ENCODE peak calls at places on chromosome 11, in five cellular contexts. T is GM23338, Y is hepatocyte, V is HCT116, L is neural progenitor cell. U is an unnamed sample.

GRCh38 chr11:66133216-66133775 is 63.2 kb downstream of the PACS1 start:
- DNase-seq in L (no peak), T (no peak), V (no peak), Y (no peak), U (no peak)

GRCh38 chr11:132448334-132448995 is 1078.0 kb downstream of the NTM start:
- DNase-seq in T (peak; percentile 33), L (no peak), Y (no peak), V (no peak), U (no peak)

GRCh38 chr11:26946209-26946828 is 47.6 kb upstream of the FIBIN start:
- DNase-seq in V (no peak), L (no peak), Y (no peak), T (no peak), U (peak; percentile 71)

GRCh38 chr11:61023086-61024035 is 51.9 kb downstream of the CD6 start:
- DNase-seq in V (no peak), L (no peak), Y (no peak), T (no peak), U (no peak)

GRCh38 chr11:20099527-20099926 is 60.7 kb downstream of the DBX1 start:
- DNase-seq in Y (no peak), T (no peak), V (no peak), L (no peak), U (no peak)

GRCh38 chr11:1153951-1154487 is 3.7 kb upstream of the MUC5AC start:
- DNase-seq in T (no peak), V (peak; percentile 63), L (no peak), Y (peak; percentile 79), U (peak; percentile 29)

GRCh38 chr11:68448604-68449011 is 11.9 kb upstream of the PPP6R3 start:
- DNase-seq in V (no peak), Y (no peak), T (no peak), L (no peak), U (no peak)

GRCh38 chr11:36131719-36132349 is 157.4 kb downstream of the COMMD9 start:
- DNase-seq in T (peak; percentile 83), Y (peak; percentile 68), V (no peak), L (peak; percentile 85), U (no peak)

GRCh38 chr11:61969838-61970452 is 2.5 kb upstream of the FTH1 start:
- DNase-seq in T (no peak), L (no peak), Y (no peak), V (no peak), U (peak; percentile 93)

GRCh38 chr11:80960331-80961095 is 1519.7 kb upstream of the TENM4 start:
- DNase-seq in T (peak; percentile 14), V (no peak), Y (no peak), L (no peak), U (no peak)

GRCh38 chr11:44310456-44311272 is 725 bp upstream of the ALX4 start:
- DNase-seq in L (peak; percentile 67), T (peak; percentile 84), Y (no peak), V (no peak), U (no peak)
- TF ChIP-seq EZH2 in L (peak; percentile 86), T (peak; percentile 93), Y (peak; percentile 90), V (no peak), U (peak; percentile 66)

DNA sequence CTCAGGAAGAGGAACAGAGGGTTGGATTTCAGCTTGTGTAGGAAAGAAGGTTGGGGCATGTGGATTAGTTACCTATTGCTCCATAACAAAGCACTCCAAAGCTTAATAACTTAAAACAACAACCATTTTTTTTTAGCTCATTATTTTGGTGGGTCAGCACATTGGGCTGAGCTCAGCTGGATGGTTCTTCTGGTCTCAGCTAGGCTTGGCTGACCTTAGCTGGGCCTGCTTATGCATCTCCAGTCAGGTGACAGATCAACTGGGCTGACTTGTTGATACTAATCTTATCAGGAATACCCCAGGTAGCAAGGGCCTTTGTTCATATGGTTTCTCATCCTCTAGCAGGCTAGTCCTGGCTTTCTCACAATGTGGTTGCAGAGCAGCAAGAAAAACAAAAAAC is 106.4 kb downstream of the C11orf91 start:
- DNase-seq in L (no peak), Y (no peak), V (no peak), T (no peak), U (no peak)
- TF ChIP-seq CTCF in L (no peak), Y (no peak), V (no peak), T (no peak), U (no peak)

GRCh38 chr11:79439430-79439892 is 1.4 kb downstream of the TENM4 start:
- DNase-seq in Y (peak; percentile 27), T (no peak), L (no peak), V (no peak), U (peak; percentile 44)

GRCh38 chr11:79439893-79440450 is 858 bp downstream of the TENM4 start:
- DNase-seq in V (no peak), Y (peak; percentile 62), L (peak; percentile 74), T (peak; percentile 65), U (peak; percentile 40)

GRCh38 chr11:79441159-79441875 is 487 bp upstream of the TENM4 start:
- DNase-seq in Y (no peak), L (peak; percentile 31), T (peak; percentile 61), V (no peak), U (no peak)

GRCh38 chr11:79438631-79439429 is 2.0 kb downstream of the TENM4 start:
- DNase-seq in V (no peak), T (peak; percentile 58), L (peak; percentile 63), Y (peak; percentile 61), U (peak; percentile 51)

GRCh38 chr11:79440451-79441158 is at the start of gene TENM4:
- DNase-seq in V (no peak), L (peak; percentile 83), T (peak; percentile 49), Y (peak; percentile 91), U (peak; percentile 72)
- TF ChIP-seq EZH2 in V (no peak), L (no peak), T (no peak), Y (no peak), U (no peak)

GRCh38 chr11:134253189-134253993 is at the start of the genes ACAD8 and THYN1:
- DNase-seq in V (peak; percentile 90), T (peak; percentile 99), L (peak; percentile 99), Y (peak; percentile 97), U (peak; percentile 92)
- TF ChIP-seq CTCF in V (no peak), T (no peak), L (no peak), Y (no peak), U (peak; percentile 27)